ENCODE peak calls at places on chromosome 1, in four cellular contexts. R, J, X and E are unnamed samples.

GRCh38 chr1:209376774-209377173 is 206.7 kb upstream of the CAMK1G start:
- DNase-seq in X (no peak), J (no peak), R (no peak), E (no peak)

GRCh38 chr1:246032111-246032551 is 474.9 kb downstream of the SMYD3 start:
- DNase-seq in R (no peak), X (no peak), J (no peak), E (no peak)

GRCh38 chr1:235990376-235990795 is 74.5 kb downstream of the NID1 start:
- DNase-seq in R (no peak), X (no peak), J (no peak), E (no peak)

GRCh38 chr1:59020151-59020997 is 236.5 kb upstream of the JUN start:
- DNase-seq in X (peak; percentile 34), J (peak; percentile 71), R (no peak), E (peak; percentile 51)

GRCh38 chr1:243930822-243931671 is 81.0 kb upstream of the AKT3 start:
- DNase-seq in J (no peak), R (no peak), X (no peak), E (no peak)

GRCh38 chr1:36083635-36084501 is at the start of gene TEKT2:
- DNase-seq in J (no peak), R (no peak), X (no peak), E (no peak)

GRCh38 chr1:24275510-24275909 is 43.6 kb upstream of the GRHL3 start:
- DNase-seq in J (no peak), R (no peak), X (no peak), E (no peak)

GRCh38 chr1:32702599-32703478 is at the start of gene SYNC:
- DNase-seq in J (peak; percentile 57), R (peak; percentile 56), X (no peak), E (no peak)

DNA sequence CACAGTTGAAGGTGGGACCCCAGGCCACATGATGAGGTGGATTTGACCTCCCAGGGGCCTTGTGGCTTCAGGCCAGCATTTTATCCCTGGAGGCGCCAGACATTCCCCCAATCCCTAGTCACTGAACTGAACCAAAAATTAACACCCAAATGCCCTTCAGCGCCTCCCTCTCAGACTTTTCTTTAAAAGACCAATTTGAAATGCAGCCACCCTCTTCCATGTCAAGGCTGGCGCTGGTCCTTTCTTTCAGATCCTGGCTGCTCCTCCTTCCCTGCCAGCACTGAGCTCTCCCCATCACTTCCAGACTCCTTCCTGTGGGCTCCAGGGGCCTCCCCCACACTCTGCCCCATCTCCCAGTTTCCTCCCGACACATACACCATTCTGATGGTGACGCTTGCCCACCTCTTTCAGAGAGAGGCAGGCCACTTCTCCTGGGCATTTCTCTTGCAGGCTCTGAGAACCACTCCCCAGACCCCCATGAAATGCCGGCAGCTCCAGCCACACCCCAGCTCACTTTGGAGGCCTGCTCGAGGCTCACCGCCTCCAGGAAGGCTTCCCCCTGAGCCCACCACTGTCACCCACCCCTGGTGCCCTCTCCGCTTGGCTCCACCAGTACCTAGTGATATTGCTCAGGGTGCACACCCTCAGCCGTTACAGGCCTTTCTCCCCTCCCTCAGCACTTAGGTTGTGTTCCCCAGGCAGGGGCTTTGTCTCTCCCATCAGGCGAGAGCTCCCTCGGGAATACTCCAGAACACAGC is 27.0 kb downstream of the NAV1 start:
- DNase-seq in J (no peak), X (no peak), R (no peak), E (no peak)
- H3K4me1 ChIP-seq in J (peaks cover 9% of the 10 kb centered on the region), X (no peaks in the 10 kb centered on the region), R (peaks cover 26% of the 10 kb centered on the region), E (no peaks in the 10 kb centered on the region)

GRCh38 chr1:61318319-61319125 is 236.2 kb downstream of the NFIA start:
- DNase-seq in J (peak; percentile 73), X (no peak), R (no peak), E (no peak)
- H3K4me1 ChIP-seq in J (peaks cover 14% of the 10 kb centered on the region), X (no peaks in the 10 kb centered on the region), R (peaks cover 36% of the 10 kb centered on the region), E (no peaks in the 10 kb centered on the region)

GRCh38 chr1:156697481-156697880 is 7.9 kb downstream of the CRABP2 start:
- DNase-seq in X (no peak), J (no peak), R (no peak), E (no peak)
- H3K4me1 ChIP-seq in X (no peaks in the 10 kb centered on the region), J (peaks cover 17% of the 10 kb centered on the region), R (peaks cover 21% of the 10 kb centered on the region), E (no peaks in the 10 kb centered on the region)

GRCh38 chr1:203199481-203200058 is 13.1 kb upstream of the CHI3L1 start:
- DNase-seq in J (no peak), R (no peak), X (no peak), E (no peak)
- H3K4me1 ChIP-seq in J (peaks cover 9% of the 10 kb centered on the region), R (peaks cover 9% of the 10 kb centered on the region), X (no peaks in the 10 kb centered on the region), E (no peaks in the 10 kb centered on the region)

GRCh38 chr1:8825985-8826481 is 8.6 kb upstream of the RERE start:
- DNase-seq in J (peak; percentile 26), X (no peak), R (no peak), E (peak; percentile 53)
- H3K4me1 ChIP-seq in J (peaks cover 4% of the 10 kb centered on the region), X (no peaks in the 10 kb centered on the region), R (peaks cover 11% of the 10 kb centered on the region), E (peaks cover 6% of the 10 kb centered on the region)

DNA sequence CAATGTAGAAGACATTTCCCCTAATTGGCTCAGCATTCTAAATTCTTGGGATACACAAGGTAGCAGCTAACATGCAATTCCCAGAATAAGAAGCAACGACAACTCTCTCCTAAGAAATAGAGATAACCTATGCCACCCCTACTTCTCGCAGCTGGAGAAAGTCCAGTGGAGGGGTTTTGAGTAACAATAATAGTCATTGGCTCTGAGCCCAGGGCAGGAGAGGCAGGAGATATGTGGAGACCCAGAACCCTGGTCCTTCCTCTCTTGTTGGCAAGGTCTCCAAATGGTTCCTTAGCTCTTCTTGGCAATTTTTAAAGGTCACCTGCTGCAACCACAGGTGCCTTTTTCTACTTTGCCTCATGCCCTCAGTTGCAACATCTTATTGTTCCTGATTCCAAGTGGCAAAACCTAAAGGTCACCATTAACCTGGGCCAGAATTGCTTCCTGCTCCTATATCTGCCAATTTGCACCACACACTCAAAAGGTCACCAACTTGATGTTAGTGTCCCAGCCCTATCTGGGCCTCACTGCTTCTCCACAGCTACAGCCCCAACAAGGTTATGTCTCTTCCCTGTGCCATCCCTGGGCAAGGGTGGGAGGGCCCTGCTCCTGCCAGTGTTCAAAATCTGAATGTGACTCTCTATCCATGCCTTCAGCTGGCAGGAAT is 36.7 kb downstream of the TBX15 start:
- DNase-seq in J (no peak), R (no peak), X (no peak), E (no peak)
- H3K4me1 ChIP-seq in J (peaks cover 45% of the 10 kb centered on the region), R (peaks cover 4% of the 10 kb centered on the region), X (no peaks in the 10 kb centered on the region), E (no peaks in the 10 kb centered on the region)

GRCh38 chr1:21896026-21896425 is 41.1 kb downstream of the HSPG2 start:
- DNase-seq in X (no peak), R (no peak), J (no peak), E (no peak)

GRCh38 chr1:21898326-21899155 is 38.6 kb downstream of the HSPG2 start:
- DNase-seq in J (peak; percentile 43), X (no peak), R (no peak), E (no peak)

GRCh38 chr1:21897844-21898243 is 39.3 kb downstream of the HSPG2 start:
- DNase-seq in R (no peak), X (no peak), J (no peak), E (no peak)

GRCh38 chr1:21899267-21899810 is 37.8 kb downstream of the HSPG2 start:
- DNase-seq in J (no peak), R (no peak), X (no peak), E (no peak)

DNA sequence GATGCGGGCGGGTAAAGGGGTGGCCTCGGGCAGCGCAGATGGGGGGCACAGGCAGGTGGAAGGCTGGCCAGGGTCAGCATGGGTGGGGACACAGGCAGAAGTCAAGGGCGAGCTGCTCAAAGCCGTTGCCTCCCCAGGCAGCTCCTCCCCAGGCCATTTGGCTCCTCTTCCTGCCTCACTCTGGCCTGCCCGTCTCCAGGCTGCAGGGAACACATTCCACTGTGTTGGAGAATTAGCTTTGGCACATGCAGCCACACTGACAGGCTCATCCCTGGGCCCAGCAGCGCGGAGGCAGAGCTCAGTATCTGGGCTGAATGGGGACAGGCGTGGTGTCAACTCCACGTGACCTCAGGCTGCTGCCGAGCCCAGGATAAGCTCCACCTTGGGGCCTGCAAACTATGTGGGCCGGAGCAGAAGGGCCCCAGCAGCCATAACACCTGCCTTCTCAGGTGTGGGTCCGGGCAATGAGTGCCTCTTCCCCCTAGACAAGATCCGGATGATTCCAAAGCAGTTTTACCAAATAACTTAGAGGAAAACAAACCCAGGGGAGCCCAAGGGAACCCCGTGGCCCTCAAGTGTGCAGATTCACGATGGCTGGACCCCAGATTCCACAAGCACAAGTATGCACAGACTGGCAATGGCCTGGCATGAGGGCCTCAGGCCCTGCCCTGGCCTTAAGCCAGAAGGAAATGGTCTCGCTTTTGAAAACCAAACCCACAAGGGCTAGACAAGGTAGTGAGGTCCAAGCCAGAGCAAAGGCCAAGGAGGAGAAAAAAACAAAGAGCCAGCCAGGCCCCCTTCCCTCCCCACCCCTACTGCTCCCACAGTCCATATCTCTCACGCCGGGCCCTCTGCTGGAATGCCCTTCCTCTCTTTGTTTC is 40.2 kb downstream of the HSPG2 start:
- DNase-seq in R (no peak), J (peak; percentile 89), X (no peak), E (no peak)
- H3K4me1 ChIP-seq in R (peaks cover 8% of the 10 kb centered on the region), J (peaks cover 91% of the 10 kb centered on the region), X (no peaks in the 10 kb centered on the region), E (no peaks in the 10 kb centered on the region)

DNA sequence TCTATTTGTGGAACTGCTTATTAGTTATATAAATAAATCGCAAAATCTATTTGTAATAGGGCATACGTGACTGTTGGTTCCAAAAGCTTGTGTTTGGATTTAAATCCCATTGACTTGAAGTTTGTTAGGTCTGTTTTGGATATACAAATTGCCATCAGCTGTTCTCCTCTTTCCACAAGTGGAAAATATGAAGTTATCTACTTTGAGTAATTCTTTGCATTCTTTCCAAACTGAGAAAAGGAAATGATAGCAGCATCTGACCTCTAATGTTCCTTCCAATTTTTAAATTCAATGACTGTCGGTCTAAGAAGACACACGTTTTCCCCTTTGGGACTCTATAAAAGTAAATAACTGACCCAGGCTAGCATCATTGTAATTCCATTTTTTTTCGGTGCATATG is 165.7 kb upstream of the SGIP1 start:
- DNase-seq in J (no peak), R (no peak), X (no peak), E (no peak)
- H3K4me1 ChIP-seq in J (peaks cover 9% of the 10 kb centered on the region), R (peaks cover 7% of the 10 kb centered on the region), X (peaks cover 44% of the 10 kb centered on the region), E (peaks cover 59% of the 10 kb centered on the region)